ENCODE peak calls at places on chromosomes 13 and 19, in nine cellular contexts. One of them, this sample, is unnamed.

GRCh38 chr19:48644839-48645651 is 942 bp downstream of the CA11 start:
- DNase-seq in cardiac muscle cell: peak
- DNase-seq in spleen: peak
- DNase-seq in lower lobe of right lung: peak
- DNase-seq in GM10248: peak
- DNase-seq in RWPE2: no peak
- DNase-seq in osteocyte: no peak
- DNase-seq in MCF 10A: peak
- DNase-seq in upper lobe of left lung: peak
- DNase-seq in this sample: peak

GRCh38 chr13:71798723-71799122 is 68.3 kb downstream of the DACH1 start:
- DNase-seq in cardiac muscle cell: no peak
- DNase-seq in spleen: no peak
- DNase-seq in lower lobe of right lung: no peak
- DNase-seq in GM10248: no peak
- DNase-seq in RWPE2: no peak
- DNase-seq in osteocyte: no peak
- DNase-seq in MCF 10A: no peak
- DNase-seq in upper lobe of left lung: no peak
- DNase-seq in this sample: no peak

GRCh38 chr19:16205205-16206045 is 7.7 kb downstream of the AP1M1 start:
- DNase-seq in cardiac muscle cell: no peak
- DNase-seq in spleen: peak
- DNase-seq in lower lobe of right lung: no peak
- DNase-seq in GM10248: no peak
- DNase-seq in RWPE2: no peak
- DNase-seq in osteocyte: no peak
- DNase-seq in MCF 10A: no peak
- DNase-seq in upper lobe of left lung: no peak
- DNase-seq in this sample: peak

GRCh38 chr19:17673937-17674799 is 14.0 kb downstream of the UNC13A start:
- DNase-seq in cardiac muscle cell: no peak
- DNase-seq in spleen: no peak
- DNase-seq in lower lobe of right lung: no peak
- DNase-seq in GM10248: no peak
- DNase-seq in RWPE2: no peak
- DNase-seq in osteocyte: no peak
- DNase-seq in MCF 10A: no peak
- DNase-seq in upper lobe of left lung: no peak
- DNase-seq in this sample: no peak

GRCh38 chr13:94646904-94647303 is 45.2 kb downstream of the GPR180 start:
- DNase-seq in cardiac muscle cell: no peak
- DNase-seq in spleen: no peak
- DNase-seq in lower lobe of right lung: no peak
- DNase-seq in GM10248: no peak
- DNase-seq in RWPE2: no peak
- DNase-seq in osteocyte: no peak
- DNase-seq in MCF 10A: no peak
- DNase-seq in upper lobe of left lung: no peak
- DNase-seq in this sample: no peak

GRCh38 chr19:48683349-48683748 is 10.5 kb upstream of the NTN5 start:
- DNase-seq in cardiac muscle cell: no peak
- DNase-seq in spleen: no peak
- DNase-seq in lower lobe of right lung: peak
- DNase-seq in GM10248: no peak
- DNase-seq in RWPE2: no peak
- DNase-seq in osteocyte: no peak
- DNase-seq in MCF 10A: no peak
- DNase-seq in upper lobe of left lung: peak
- DNase-seq in this sample: no peak

GRCh38 chr19:41327499-41328156 is 17.7 kb downstream of the CCDC97 start:
- DNase-seq in cardiac muscle cell: no peak
- DNase-seq in spleen: peak
- DNase-seq in lower lobe of right lung: peak
- DNase-seq in GM10248: peak
- DNase-seq in RWPE2: peak
- DNase-seq in osteocyte: no peak
- DNase-seq in MCF 10A: peak
- DNase-seq in upper lobe of left lung: peak
- DNase-seq in this sample: peak

GRCh38 chr13:29503041-29503837 is 92.2 kb downstream of the SLC7A1 start:
- DNase-seq in cardiac muscle cell: no peak
- DNase-seq in spleen: peak
- DNase-seq in lower lobe of right lung: no peak
- DNase-seq in GM10248: no peak
- DNase-seq in RWPE2: no peak
- DNase-seq in osteocyte: no peak
- DNase-seq in MCF 10A: no peak
- DNase-seq in upper lobe of left lung: no peak
- DNase-seq in this sample: no peak

GRCh38 chr13:51534075-51534817 is 50.0 kb upstream of the WDFY2 start:
- DNase-seq in cardiac muscle cell: no peak
- DNase-seq in spleen: peak
- DNase-seq in lower lobe of right lung: peak
- DNase-seq in GM10248: no peak
- DNase-seq in RWPE2: no peak
- DNase-seq in osteocyte: no peak
- DNase-seq in MCF 10A: peak
- DNase-seq in upper lobe of left lung: peak
- DNase-seq in this sample: no peak

DNA sequence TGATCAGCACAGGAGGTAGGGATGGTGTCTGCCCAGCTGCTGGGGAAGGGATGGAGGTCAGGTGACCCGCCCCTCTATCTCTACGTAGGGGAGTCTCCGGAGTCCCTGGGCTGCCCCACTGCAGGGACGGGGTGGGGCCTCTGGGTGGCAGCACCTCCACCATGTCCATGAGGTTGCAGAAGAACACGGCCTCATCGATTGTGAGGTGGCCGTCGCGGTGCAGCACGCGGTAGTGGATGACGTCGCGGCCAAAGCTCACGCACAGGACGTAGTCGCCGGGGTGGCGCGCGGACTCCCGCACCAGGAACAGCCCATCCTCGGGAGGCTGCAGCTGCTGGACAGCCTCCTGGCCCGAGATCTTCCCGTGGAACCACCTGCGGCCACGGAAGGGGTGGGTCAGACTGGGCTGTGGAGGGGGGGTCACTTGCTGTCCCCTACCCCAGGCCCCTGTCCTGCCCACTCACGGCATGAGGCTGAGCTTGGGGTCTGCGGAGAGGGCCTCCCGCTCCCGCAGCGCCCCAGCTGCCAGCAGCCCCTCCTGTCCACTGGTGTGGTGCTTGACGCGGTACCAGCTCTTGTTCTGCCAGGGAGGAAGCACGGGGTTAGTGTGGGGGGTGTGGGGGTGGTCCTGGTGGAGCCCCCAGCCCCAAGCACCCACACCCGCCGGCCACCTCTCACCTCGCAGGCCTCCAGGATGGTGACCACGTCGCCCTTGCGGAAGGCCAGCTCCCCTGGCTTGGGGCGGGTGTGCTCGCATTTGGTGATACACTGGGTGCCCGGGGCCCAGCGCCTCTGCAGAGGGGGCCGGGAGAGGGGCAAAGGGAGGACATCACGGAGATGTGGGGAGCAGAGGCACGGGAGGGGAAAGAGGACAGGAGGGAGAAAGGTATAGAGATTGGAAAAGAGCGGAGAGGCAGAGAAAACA is 2.3 kb downstream of the MATK start:
- DNase-seq in cardiac muscle cell: no peak
- DNase-seq in spleen: peak
- DNase-seq in lower lobe of right lung: no peak
- DNase-seq in GM10248: no peak
- DNase-seq in RWPE2: peak
- DNase-seq in osteocyte: no peak
- DNase-seq in MCF 10A: no peak
- DNase-seq in upper lobe of left lung: no peak
- DNase-seq in this sample: no peak
- TF ChIP-seq CTCF in cardiac muscle cell: peak
- TF ChIP-seq CTCF in spleen: peak
- TF ChIP-seq CTCF in lower lobe of right lung: peak
- TF ChIP-seq CTCF in GM10248: peak
- TF ChIP-seq CTCF in RWPE2: no peak
- TF ChIP-seq CTCF in osteocyte: peak
- TF ChIP-seq CTCF in MCF 10A: peak
- TF ChIP-seq CTCF in upper lobe of left lung: peak
- TF ChIP-seq CTCF in this sample: no peak

DNA sequence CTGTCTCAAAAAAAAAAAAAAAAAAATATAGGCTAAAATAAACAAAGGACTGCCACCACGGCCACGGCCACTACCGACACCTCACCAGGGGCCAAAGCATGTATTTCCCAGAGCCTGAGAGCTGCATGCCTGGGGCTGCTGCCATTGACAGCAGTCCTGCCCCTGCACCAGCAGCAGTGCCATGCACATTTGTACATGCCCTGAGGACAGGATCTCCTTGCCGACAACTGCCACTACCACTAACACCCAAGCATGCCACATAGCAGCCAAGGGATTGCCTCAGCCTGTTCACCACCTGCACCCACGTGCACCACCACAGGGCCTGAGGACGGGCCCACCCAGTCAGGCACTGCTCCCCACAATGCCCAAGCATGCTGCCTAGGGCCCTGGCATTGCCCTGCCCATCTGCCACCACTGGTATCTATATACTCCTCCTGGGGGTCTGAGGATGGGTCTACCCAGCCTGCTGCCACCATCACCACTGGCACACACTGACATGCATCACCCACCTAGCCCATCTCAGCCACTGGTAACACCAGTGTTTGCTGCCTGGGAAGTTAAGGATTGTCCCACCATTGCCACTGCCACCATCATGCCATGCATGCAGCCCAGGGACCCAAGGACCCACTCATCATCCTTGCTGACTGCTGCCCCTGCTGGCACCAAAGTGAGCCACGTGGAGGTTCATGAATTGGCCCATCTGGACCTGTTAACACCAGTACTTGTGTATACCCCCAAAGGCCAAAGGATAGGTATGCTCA is 10.6 kb upstream of the NUP62 start:
- DNase-seq in cardiac muscle cell: no peak
- DNase-seq in spleen: peak
- DNase-seq in lower lobe of right lung: peak
- DNase-seq in GM10248: no peak
- DNase-seq in RWPE2: no peak
- DNase-seq in osteocyte: no peak
- DNase-seq in MCF 10A: no peak
- DNase-seq in upper lobe of left lung: no peak
- DNase-seq in this sample: no peak
- TF ChIP-seq CTCF in cardiac muscle cell: no peak
- TF ChIP-seq CTCF in spleen: no peak
- TF ChIP-seq CTCF in lower lobe of right lung: no peak
- TF ChIP-seq CTCF in GM10248: no peak
- TF ChIP-seq CTCF in RWPE2: no peak
- TF ChIP-seq CTCF in osteocyte: no peak
- TF ChIP-seq CTCF in MCF 10A: no peak
- TF ChIP-seq CTCF in upper lobe of left lung: no peak
- TF ChIP-seq CTCF in this sample: no peak

DNA sequence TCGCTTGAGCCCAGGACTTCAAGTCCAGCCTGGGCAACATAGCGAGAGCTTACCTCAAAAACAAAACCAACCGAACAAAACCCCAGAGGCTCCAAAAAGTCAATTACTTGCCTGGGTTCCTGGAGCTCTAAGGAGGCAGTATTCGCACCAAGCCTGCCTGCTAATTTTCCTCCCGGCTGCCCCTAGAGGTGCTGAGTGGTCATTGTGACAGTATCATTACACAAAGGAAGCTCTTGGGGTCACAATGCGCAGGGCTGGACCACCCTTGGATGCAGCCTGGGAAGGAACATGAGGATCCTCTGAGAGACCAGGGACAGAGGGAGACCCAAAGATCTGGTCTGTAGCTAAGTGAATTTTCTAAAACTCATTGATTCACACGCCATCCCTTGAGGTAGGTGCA is 8.5 kb upstream of the PEX11G start:
- DNase-seq in cardiac muscle cell: no peak
- DNase-seq in spleen: no peak
- DNase-seq in lower lobe of right lung: no peak
- DNase-seq in GM10248: peak
- DNase-seq in RWPE2: no peak
- DNase-seq in osteocyte: no peak
- DNase-seq in MCF 10A: no peak
- DNase-seq in upper lobe of left lung: no peak
- DNase-seq in this sample: no peak
- TF ChIP-seq CTCF in cardiac muscle cell: peak
- TF ChIP-seq CTCF in spleen: no peak
- TF ChIP-seq CTCF in lower lobe of right lung: no peak
- TF ChIP-seq CTCF in GM10248: peak
- TF ChIP-seq CTCF in RWPE2: peak
- TF ChIP-seq CTCF in osteocyte: peak
- TF ChIP-seq CTCF in MCF 10A: no peak
- TF ChIP-seq CTCF in upper lobe of left lung: no peak
- TF ChIP-seq CTCF in this sample: no peak

DNA sequence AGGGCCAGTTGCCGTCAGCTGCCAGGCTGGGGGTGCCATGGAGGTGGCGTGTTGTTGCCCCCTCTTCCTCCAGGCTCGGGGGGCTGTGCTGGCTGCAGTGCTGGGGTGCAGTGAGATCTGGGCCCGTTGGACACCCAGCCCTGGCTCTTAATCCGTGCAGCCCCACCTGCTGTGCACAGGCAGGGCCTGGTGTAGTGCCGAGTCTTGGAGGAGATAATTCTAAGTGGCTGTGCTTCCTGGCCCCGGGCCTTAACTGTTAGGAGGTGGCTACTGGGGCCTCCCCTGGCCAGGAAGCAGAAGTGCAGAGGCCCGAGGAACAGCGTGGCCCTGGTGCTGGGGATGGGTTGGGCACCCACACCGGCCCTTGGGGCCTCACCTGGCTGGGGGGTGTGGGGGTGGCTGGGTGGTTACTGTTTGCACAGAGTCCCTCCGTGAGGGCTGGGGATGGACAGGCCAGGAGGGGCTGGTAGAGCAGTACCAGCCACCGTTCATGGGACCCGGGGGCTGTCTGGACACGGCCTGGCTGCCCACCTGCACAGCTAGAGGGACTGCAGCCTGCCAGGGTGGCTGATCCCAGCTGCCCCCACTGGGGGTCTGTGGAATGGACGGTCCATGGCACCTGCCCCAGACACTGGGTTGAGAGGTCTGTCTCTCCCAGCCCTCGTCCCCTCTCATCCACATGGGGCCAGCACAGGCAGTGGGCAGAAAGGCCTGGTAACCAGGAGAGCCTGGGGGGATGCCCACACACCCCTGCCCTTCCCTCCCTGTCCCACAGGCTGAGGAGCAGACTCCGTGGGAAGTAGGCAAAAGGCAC is 3.3 kb downstream of the GPX4 start:
- DNase-seq in cardiac muscle cell: peak
- DNase-seq in spleen: peak
- DNase-seq in lower lobe of right lung: no peak
- DNase-seq in GM10248: no peak
- DNase-seq in RWPE2: no peak
- DNase-seq in osteocyte: no peak
- DNase-seq in MCF 10A: peak
- DNase-seq in upper lobe of left lung: peak
- DNase-seq in this sample: no peak
- TF ChIP-seq CTCF in cardiac muscle cell: peak
- TF ChIP-seq CTCF in spleen: no peak
- TF ChIP-seq CTCF in lower lobe of right lung: no peak
- TF ChIP-seq CTCF in GM10248: peak
- TF ChIP-seq CTCF in RWPE2: peak
- TF ChIP-seq CTCF in osteocyte: peak
- TF ChIP-seq CTCF in MCF 10A: peak
- TF ChIP-seq CTCF in upper lobe of left lung: no peak
- TF ChIP-seq CTCF in this sample: no peak